ENCODE peak calls at places on chromosomes 1 and 21, in nine cellular contexts. I, O, H, A, N, Q, X, Y and W are unnamed samples. For H3K9me3, the result is how much of the 10 kb centered on the place peaks cover.

GRCh38 chr21:27480841-27481261 is 514.0 kb upstream of the ADAMTS5 start:
- DNase-seq in O (no peak), Q (no peak), H (no peak), N (no peak), I (peak), A (no peak), Y (no peak), X (no peak), W (no peak)

GRCh38 chr1:155003227-155003765 is 694 bp downstream of the ZBTB7B start:
- DNase-seq in Y (peak), H (peak), A (peak), N (no peak), I (no peak), O (peak), X (no peak), Q (peak), W (no peak)

GRCh38 chr1:237634922-237635321 is 255.8 kb downstream of the ZP4 start:
- DNase-seq in A (no peak), X (no peak), N (no peak), O (no peak), I (no peak), Y (no peak), H (no peak), Q (no peak), W (no peak)

GRCh38 chr1:78619803-78620579 is at the start of gene IFI44L:
- DNase-seq in H (no peak), N (no peak), A (peak), X (peak), Q (no peak), Y (no peak), I (peak), O (peak), W (peak)

GRCh38 chr1:113479713-113480676 is 89.7 kb downstream of the MAGI3 start:
- DNase-seq in N (no peak), Q (peak), H (no peak), I (peak), X (no peak), A (no peak), O (no peak), Y (no peak), W (no peak)

GRCh38 chr1:32341186-32341757 is 5.2 kb upstream of the MARCKSL1 start:
- DNase-seq in N (no peak), Y (no peak), X (no peak), I (no peak), O (no peak), Q (no peak), H (no peak), A (no peak), W (no peak)

GRCh38 chr1:36384542-36385409 is 948 bp downstream of the STK40 start:
- DNase-seq in X (peak), H (peak), I (peak), Q (peak), Y (peak), A (peak), N (peak), O (peak), W (no peak)

GRCh38 chr1:85448358-85448757 is 16.6 kb downstream of the DDAH1 start:
- DNase-seq in O (no peak), H (no peak), Y (no peak), X (no peak), Q (no peak), A (peak), N (no peak), I (no peak), W (no peak)

GRCh38 chr1:81410351-81410750 is 390.4 kb upstream of the ADGRL2 start:
- DNase-seq in I (no peak), A (no peak), N (no peak), Q (no peak), H (no peak), Y (no peak), X (no peak), O (no peak), W (no peak)

GRCh38 chr1:43949663-43950062 is 2.9 kb downstream of the IPO13 start:
- DNase-seq in N (no peak), Q (no peak), X (no peak), Y (no peak), A (no peak), H (no peak), O (no peak), I (no peak), W (no peak)

GRCh38 chr1:36156329-36157114 is 562 bp downstream of the MAP7D1 start:
- DNase-seq in N (peak), O (peak), Y (peak), X (peak), H (peak), I (peak), Q (peak), A (peak), W (no peak)

GRCh38 chr1:53160924-53161378 is 18.5 kb upstream of the SLC1A7 start:
- DNase-seq in Q (no peak), N (no peak), X (no peak), Y (no peak), H (no peak), I (no peak), O (no peak), A (no peak), W (no peak)

GRCh38 chr1:151533870-151534269 is 6.2 kb upstream of the TUFT1 start:
- DNase-seq in Q (no peak), X (no peak), O (no peak), H (no peak), A (no peak), N (no peak), Y (no peak), I (no peak), W (no peak)

GRCh38 chr1:10507111-10507879 is 32.5 kb downstream of the PEX14 start:
- DNase-seq in A (peak), H (peak), I (peak), O (peak), Y (peak), Q (no peak), X (peak), N (peak), W (peak)

GRCh38 chr1:35715568-35716002 is 3.1 kb downstream of the C1orf216 start:
- DNase-seq in H (peak), Q (peak), I (peak), X (peak), Y (peak), A (peak), O (peak), N (peak), W (peak)

GRCh38 chr1:78292361-78292760 is 198.4 kb upstream of the PTGFR start:
- DNase-seq in I (no peak), X (no peak), N (no peak), Y (no peak), A (no peak), O (no peak), Q (no peak), H (no peak), W (no peak)

GRCh38 chr1:168803696-168804510 is 74.9 kb upstream of the DPT start:
- DNase-seq in O (peak), N (no peak), H (no peak), Q (no peak), Y (peak), X (no peak), A (no peak), I (no peak), W (no peak)

GRCh38 chr21:33026299-33026858 is 644 bp downstream of the OLIG2 start:
- DNase-seq in O (no peak), A (no peak), I (no peak), Y (peak), X (no peak), H (peak), N (peak), Q (no peak), W (no peak)

GRCh38 chr21:33028759-33029511 is 3.2 kb downstream of the OLIG2 start:
- DNase-seq in A (peak), X (no peak), I (no peak), N (peak), H (no peak), Q (peak), O (no peak), Y (peak), W (no peak)

GRCh38 chr21:33026878-33027400 is 1.2 kb downstream of the OLIG2 start:
- DNase-seq in Y (peak), I (no peak), N (peak), H (no peak), X (no peak), Q (peak), O (no peak), A (no peak), W (no peak)

GRCh38 chr21:33028271-33028670 is 2.5 kb downstream of the OLIG2 start:
- DNase-seq in X (no peak), I (no peak), A (no peak), H (no peak), O (no peak), Q (no peak), N (peak), Y (peak), W (no peak)

DNA sequence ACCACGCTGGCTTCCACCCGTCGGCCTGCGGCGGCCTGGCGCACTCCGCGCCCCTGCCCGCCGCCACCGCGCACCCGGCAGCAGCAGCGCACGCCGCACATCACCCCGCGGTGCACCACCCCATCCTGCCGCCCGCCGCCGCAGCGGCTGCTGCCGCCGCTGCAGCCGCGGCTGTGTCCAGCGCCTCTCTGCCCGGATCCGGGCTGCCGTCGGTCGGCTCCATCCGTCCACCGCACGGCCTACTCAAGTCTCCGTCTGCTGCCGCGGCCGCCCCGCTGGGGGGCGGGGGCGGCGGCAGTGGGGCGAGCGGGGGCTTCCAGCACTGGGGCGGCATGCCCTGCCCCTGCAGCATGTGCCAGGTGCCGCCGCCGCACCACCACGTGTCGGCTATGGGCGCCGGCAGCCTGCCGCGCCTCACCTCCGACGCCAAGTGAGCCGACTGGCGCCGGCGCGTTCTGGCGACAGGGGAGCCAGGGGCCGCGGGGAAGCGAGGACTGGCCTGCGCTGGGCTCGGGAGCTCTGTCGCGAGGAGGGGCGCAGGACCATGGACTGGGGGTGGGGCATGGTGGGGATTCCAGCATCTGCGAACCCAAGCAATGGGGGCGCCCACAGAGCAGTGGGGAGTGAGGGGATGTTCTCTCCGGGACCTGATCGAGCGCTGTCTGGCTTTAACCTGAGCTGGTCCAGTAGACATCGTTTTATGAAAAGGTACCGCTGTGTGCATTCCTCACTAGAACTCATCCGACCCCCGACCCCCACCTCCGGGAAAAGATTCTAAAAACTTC is 1.9 kb downstream of the OLIG2 start:
- DNase-seq in H (peak), Y (peak), X (no peak), I (no peak), A (no peak), N (peak), Q (peak), O (no peak), W (no peak)
- H3K9me3 ChIP-seq in H (under half), Y (under half), X (under half), I (under half), A (under half), N (under half), Q (under half), O (under half), W (under half)

DNA sequence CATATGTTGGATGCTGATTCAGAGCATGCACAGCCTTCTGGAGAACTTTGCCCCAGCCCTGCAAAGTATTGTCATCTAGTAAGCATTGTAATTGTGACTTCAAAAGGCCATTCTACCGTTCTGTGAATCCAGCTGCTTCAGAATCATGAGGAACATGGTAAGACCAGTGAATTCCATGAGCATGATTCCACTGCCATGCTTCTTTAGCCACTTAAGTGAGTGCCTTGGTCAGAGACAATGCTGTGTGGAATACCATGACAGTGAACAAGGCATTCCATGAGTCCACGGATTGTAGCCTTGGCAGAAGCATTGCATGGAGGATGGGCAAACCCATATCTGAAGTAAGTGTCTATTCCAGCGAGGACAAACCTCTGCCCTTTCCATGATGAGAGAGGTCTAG is 123.7 kb downstream of the S1PR1 start:
- DNase-seq in Y (no peak), X (no peak), I (no peak), O (no peak), H (no peak), N (no peak), A (no peak), Q (no peak), W (no peak)
- H3K9me3 ChIP-seq in Y (under half), X (under half), I (under half), O (under half), H (under half), N (under half), A (under half), Q (under half), W (under half)

GRCh38 chr1:5884110-5884509 is 108.1 kb downstream of the NPHP4 start:
- DNase-seq in X (no peak), N (no peak), H (no peak), A (no peak), O (no peak), I (no peak), Q (peak), Y (no peak), W (no peak)

GRCh38 chr1:5882367-5883128 is 109.7 kb downstream of the NPHP4 start:
- DNase-seq in H (no peak), Q (peak), N (no peak), A (no peak), I (no peak), O (no peak), X (no peak), Y (no peak), W (no peak)

GRCh38 chr1:5881526-5882222 is 110.6 kb downstream of the NPHP4 start:
- DNase-seq in N (no peak), X (no peak), Q (peak), I (no peak), A (no peak), O (no peak), Y (no peak), H (no peak), W (no peak)

GRCh38 chr1:5885471-5886139 is 106.6 kb downstream of the NPHP4 start:
- DNase-seq in N (no peak), A (no peak), Q (peak), Y (no peak), X (no peak), H (peak), O (no peak), I (no peak), W (no peak)

GRCh38 chr1:5883129-5884048 is 108.8 kb downstream of the NPHP4 start:
- DNase-seq in Q (peak), A (no peak), I (no peak), O (no peak), N (no peak), H (no peak), X (no peak), Y (no peak), W (no peak)
- H3K9me3 ChIP-seq in Q (under half), A (under half), I (under half), O (under half), N (under half), H (under half), X (under half), Y (under half), W (under half)

GRCh38 chr1:22326372-22326915 is 125.2 kb upstream of the ZBTB40 start:
- DNase-seq in X (no peak), O (no peak), Q (no peak), H (no peak), A (no peak), I (no peak), Y (no peak), N (no peak), W (no peak)

GRCh38 chr1:22325531-22326371 is 125.9 kb upstream of the ZBTB40 start:
- DNase-seq in I (no peak), O (no peak), A (no peak), Q (no peak), N (peak), Y (no peak), X (no peak), H (no peak), W (no peak)

GRCh38 chr1:22326931-22327330 is 124.7 kb upstream of the ZBTB40 start:
- DNase-seq in O (no peak), N (peak), Q (no peak), X (no peak), H (no peak), Y (no peak), A (no peak), I (no peak), W (no peak)

GRCh38 chr1:22328331-22329170 is 123.1 kb upstream of the ZBTB40 start:
- DNase-seq in Y (no peak), N (peak), Q (no peak), H (peak), X (no peak), I (no peak), A (no peak), O (no peak), W (no peak)

GRCh38 chr1:22327411-22327810 is 124.2 kb upstream of the ZBTB40 start:
- DNase-seq in O (no peak), Q (no peak), N (peak), X (no peak), Y (no peak), I (no peak), A (no peak), H (no peak), W (no peak)
- H3K9me3 ChIP-seq in O (under half), Q (under half), N (under half), X (under half), Y (under half), I (under half), A (under half), H (under half), W (under half)

DNA sequence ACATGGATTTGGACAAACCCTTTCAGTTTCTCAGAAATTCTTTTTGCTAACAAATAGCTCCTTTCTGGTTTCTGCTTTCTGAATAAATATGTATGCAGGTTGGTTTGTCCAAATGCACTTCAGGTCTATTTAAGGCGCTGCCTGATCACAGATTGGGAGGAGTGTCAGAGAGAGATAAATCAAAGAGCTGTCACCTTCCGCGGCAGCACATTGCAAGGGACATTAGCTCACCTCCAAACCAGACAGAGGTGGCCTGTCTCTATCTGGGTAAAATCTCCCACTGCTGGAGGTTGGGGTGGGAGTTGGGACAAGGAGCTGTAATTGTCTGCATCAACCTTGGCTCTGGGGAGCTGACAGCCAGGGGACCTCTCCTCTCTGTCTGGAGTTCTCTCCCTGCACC is 25.2 kb downstream of the PRAMEF20 start:
- DNase-seq in H (no peak), X (no peak), A (no peak), I (no peak), Q (no peak), Y (no peak), O (no peak), N (no peak), W (no peak)
- H3K9me3 ChIP-seq in H (under half), X (under half), A (under half), I (under half), Q (under half), Y (under half), O (under half), N (under half), W (under half)

DNA sequence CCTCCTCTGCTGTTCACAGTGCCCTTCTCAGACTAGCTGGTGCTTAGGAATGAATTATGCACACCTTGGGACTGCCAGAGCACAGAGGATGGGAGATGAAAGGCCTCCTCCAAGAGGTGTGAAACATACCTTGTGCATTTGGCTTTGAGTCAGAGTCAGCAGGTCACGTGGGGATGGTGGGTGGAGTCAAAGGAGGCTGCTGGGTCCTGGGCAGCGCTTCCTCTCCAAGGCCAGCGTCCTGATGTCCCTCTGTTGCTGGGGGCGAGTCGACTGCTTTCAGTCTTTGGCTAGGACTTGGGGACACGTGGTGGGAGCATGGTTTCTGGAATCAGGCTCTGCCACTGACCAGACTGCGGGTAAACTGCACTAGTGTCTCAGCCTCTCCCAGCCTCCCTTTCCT is 91.2 kb downstream of the AJAP1 start:
- DNase-seq in I (no peak), A (no peak), Y (peak), H (no peak), N (no peak), X (no peak), Q (peak), O (no peak), W (no peak)
- H3K9me3 ChIP-seq in I (under half), A (under half), Y (under half), H (under half), N (under half), X (under half), Q (under half), O (under half), W (under half)